ENCODE peak calls at places on chromosome 10, in eight cellular contexts. O, J, B, Z, G, F, H and D are unnamed samples.

GRCh38 chr10:91162050-91162494 is 58.4 kb upstream of the PCGF5 start:
- DNase-seq in O (no peak), J (peak; percentile 34), B (no peak), Z (no peak), G (peak; percentile 54), F (no peak), H (peak; percentile 28), D (peak; percentile 54)

GRCh38 chr10:113454341-113455061 is 98.4 kb upstream of the HABP2 start:
- DNase-seq in O (peak; percentile 40), J (peak; percentile 73), B (no peak), Z (no peak), G (peak; percentile 9), F (no peak), H (peak; percentile 60), D (peak; percentile 32)

GRCh38 chr10:131038056-131038455 is 273.5 kb downstream of the TCERG1L start:
- DNase-seq in O (no peak), J (no peak), B (no peak), Z (no peak), G (no peak), F (no peak), H (no peak), D (no peak)

GRCh38 chr10:7301039-7301768 is 109.6 kb downstream of the SFMBT2 start:
- DNase-seq in O (no peak), J (no peak), B (no peak), Z (no peak), G (no peak), F (no peak), H (no peak), D (peak; percentile 51)

GRCh38 chr10:101323495-101323894 is 30.5 kb upstream of the BTRC start:
- DNase-seq in O (no peak), J (no peak), B (no peak), Z (no peak), G (no peak), F (no peak), H (no peak), D (no peak)

GRCh38 chr10:98745645-98746044 is 298.9 kb upstream of the HPS1 start:
- DNase-seq in O (no peak), J (no peak), B (no peak), Z (no peak), G (no peak), F (no peak), H (peak; percentile 12), D (no peak)

GRCh38 chr10:12193193-12193592 is 2.5 kb downstream of the NUDT5 start:
- DNase-seq in O (no peak), J (peak; percentile 31), B (peak; percentile 50), Z (no peak), G (no peak), F (no peak), H (no peak), D (no peak)

GRCh38 chr10:32957341-32958084 is 517 bp downstream of the ITGB1 start:
- DNase-seq in O (peak; percentile 66), J (peak; percentile 24), B (no peak), Z (peak; percentile 39), G (peak; percentile 11), F (no peak), H (peak; percentile 59), D (peak; percentile 69)

GRCh38 chr10:74947781-74948401 is 121.5 kb downstream of the KAT6B start:
- DNase-seq in O (no peak), J (no peak), B (no peak), Z (no peak), G (no peak), F (no peak), H (no peak), D (no peak)

GRCh38 chr10:89440262-89440661 is 25.9 kb downstream of the IFIT5 start:
- DNase-seq in O (peak; percentile 61), J (no peak), B (no peak), Z (no peak), G (no peak), F (no peak), H (no peak), D (no peak)

GRCh38 chr10:2791774-2792443 is 275.4 kb upstream of the PFKP start:
- DNase-seq in O (no peak), J (no peak), B (no peak), Z (no peak), G (no peak), F (no peak), H (no peak), D (no peak)

GRCh38 chr10:95391570-95392249 is 100.9 kb upstream of the PDLIM1 start:
- DNase-seq in O (no peak), J (peak; percentile 44), B (no peak), Z (no peak), G (no peak), F (no peak), H (no peak), D (no peak)

GRCh38 chr10:63421591-63421990 is 44.2 kb downstream of the JMJD1C start:
- DNase-seq in O (no peak), J (no peak), B (no peak), Z (no peak), G (no peak), F (no peak), H (peak; percentile 56), D (no peak)

GRCh38 chr10:10714327-10714726 is 303.3 kb upstream of the CELF2 start:
- DNase-seq in O (no peak), J (no peak), B (no peak), Z (no peak), G (no peak), F (no peak), H (no peak), D (no peak)

GRCh38 chr10:61904711-61905445 is 3.4 kb downstream of the ARID5B start:
- DNase-seq in O (no peak), J (peak; percentile 83), B (peak; percentile 86), Z (no peak), G (peak; percentile 10), F (no peak), H (peak; percentile 66), D (peak; percentile 55)

GRCh38 chr10:91434041-91434440 is 23.9 kb downstream of the HECTD2 start:
- DNase-seq in O (no peak), J (peak; percentile 13), B (peak; percentile 28), Z (no peak), G (no peak), F (no peak), H (no peak), D (no peak)

GRCh38 chr10:78205457-78205856 is 171.8 kb downstream of the RPS24 start:
- DNase-seq in O (no peak), J (no peak), B (no peak), Z (no peak), G (no peak), F (no peak), H (no peak), D (no peak)